ENCODE peak calls at places on chromosome 4, in four cellular contexts. E is astrocyte of the spinal cord, N is AG10803, C is fibroblast of lung. D is an unnamed sample.

GRCh38 chr4:164012396-164013027 is 518.0 kb downstream of the TMA16 start:
- DNase-seq in E (peak), N (no peak), C (peak), D (peak)

GRCh38 chr4:52588097-52588496 is 71.0 kb downstream of the USP46 start:
- DNase-seq in E (peak), N (peak), C (peak), D (peak)

GRCh38 chr4:1199556-1200331 is 27.4 kb upstream of the SPON2 start:
- DNase-seq in E (no peak), N (no peak), C (no peak), D (no peak)

GRCh38 chr4:139916041-139916440 is 237.9 kb downstream of the MAML3 start:
- DNase-seq in E (no peak), N (peak), C (no peak), D (no peak)

GRCh38 chr4:150367326-150367725 is 214.6 kb upstream of the MAB21L2 start:
- DNase-seq in E (no peak), N (no peak), C (no peak), D (no peak)

GRCh38 chr4:16461362-16461761 is 235.1 kb upstream of the TAPT1 start:
- DNase-seq in E (no peak), N (peak), C (no peak), D (no peak)

GRCh38 chr4:139921551-139922184 is 232.3 kb downstream of the MAML3 start:
- DNase-seq in E (no peak), N (no peak), C (no peak), D (no peak)

GRCh38 chr4:108766058-108766457 is 3.2 kb upstream of the ETNPPL start:
- DNase-seq in E (no peak), N (no peak), C (no peak), D (no peak)

GRCh38 chr4:164866817-164867490 is 10.0 kb upstream of the APELA start:
- DNase-seq in E (no peak), N (peak), C (no peak), D (no peak)

GRCh38 chr4:8709729-8710360 is 117.3 kb downstream of the CPZ start:
- DNase-seq in E (no peak), N (no peak), C (no peak), D (no peak)

GRCh38 chr4:184310171-184310567 is 92.5 kb upstream of the ENPP6 start:
- DNase-seq in E (no peak), N (no peak), C (no peak), D (no peak)

GRCh38 chr4:38856524-38857337 is at the start of gene TLR6:
- DNase-seq in E (peak), N (peak), C (peak), D (peak)
- TF ChIP-seq CTCF in E (peak), N (peak), C (peak), D (peak)

GRCh38 chr4:145056325-145057130 is 41.5 kb downstream of the ANAPC10 start:
- DNase-seq in E (no peak), N (no peak), C (no peak), D (no peak)

GRCh38 chr4:145061325-145061920 is 36.6 kb downstream of the ANAPC10 start:
- DNase-seq in E (peak), N (peak), C (peak), D (peak)

GRCh38 chr4:145058256-145058655 is 39.7 kb downstream of the ANAPC10 start:
- DNase-seq in E (no peak), N (no peak), C (no peak), D (no peak)

GRCh38 chr4:145055533-145056257 is 42.3 kb downstream of the ANAPC10 start:
- DNase-seq in E (no peak), N (no peak), C (no peak), D (no peak)
- TF ChIP-seq CTCF in E (no peak), N (no peak), C (no peak), D (no peak)

GRCh38 chr4:26086621-26087068 is 172.6 kb downstream of the SMIM20 start:
- DNase-seq in E (no peak), N (peak), C (no peak), D (no peak)

GRCh38 chr4:26085581-26085980 is 171.6 kb downstream of the SMIM20 start:
- DNase-seq in E (no peak), N (no peak), C (no peak), D (no peak)

GRCh38 chr4:26082565-26082964 is 168.5 kb downstream of the SMIM20 start:
- DNase-seq in E (no peak), N (no peak), C (no peak), D (no peak)

GRCh38 chr4:26083987-26084386 is 170.0 kb downstream of the SMIM20 start:
- DNase-seq in E (peak), N (peak), C (peak), D (peak)

DNA sequence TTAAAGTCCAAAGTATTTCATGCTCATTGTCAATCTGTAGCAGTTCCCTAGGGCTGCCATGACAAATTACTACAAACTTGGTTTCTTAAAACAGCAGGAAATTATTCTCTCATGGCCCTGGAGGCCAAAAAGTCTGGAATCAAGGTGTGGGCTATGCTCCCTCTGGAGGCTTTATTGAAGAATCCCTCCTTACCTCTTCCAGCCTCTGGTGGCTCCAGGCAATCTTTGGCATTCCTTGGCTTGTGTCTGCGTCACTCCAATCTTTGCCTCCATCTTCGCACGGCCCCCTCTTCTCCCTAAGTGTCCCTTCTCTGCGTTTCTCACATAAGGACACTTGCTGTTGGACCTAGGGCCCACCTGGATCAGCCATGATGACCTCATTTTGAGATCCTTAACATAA is 170.4 kb downstream of the SMIM20 start:
- DNase-seq in E (no peak), N (no peak), C (no peak), D (no peak)
- TF ChIP-seq CTCF in E (no peak), N (no peak), C (no peak), D (no peak)

GRCh38 chr4:112230879-112231778 is 458 bp upstream of the AP1AR start:
- DNase-seq in E (peak), N (peak), C (peak), D (peak)
- TF ChIP-seq CTCF in E (no peak), N (no peak), C (no peak), D (no peak)

GRCh38 chr4:147696866-147697265 is 12.9 kb upstream of the PRMT9 start:
- DNase-seq in E (no peak), N (no peak), C (no peak), D (no peak)

GRCh38 chr4:147689062-147689461 is 5.1 kb upstream of the PRMT9 start:
- DNase-seq in E (no peak), N (no peak), C (no peak), D (no peak)

GRCh38 chr4:147693202-147693601 is 9.2 kb upstream of the PRMT9 start:
- DNase-seq in E (no peak), N (no peak), C (no peak), D (no peak)

DNA sequence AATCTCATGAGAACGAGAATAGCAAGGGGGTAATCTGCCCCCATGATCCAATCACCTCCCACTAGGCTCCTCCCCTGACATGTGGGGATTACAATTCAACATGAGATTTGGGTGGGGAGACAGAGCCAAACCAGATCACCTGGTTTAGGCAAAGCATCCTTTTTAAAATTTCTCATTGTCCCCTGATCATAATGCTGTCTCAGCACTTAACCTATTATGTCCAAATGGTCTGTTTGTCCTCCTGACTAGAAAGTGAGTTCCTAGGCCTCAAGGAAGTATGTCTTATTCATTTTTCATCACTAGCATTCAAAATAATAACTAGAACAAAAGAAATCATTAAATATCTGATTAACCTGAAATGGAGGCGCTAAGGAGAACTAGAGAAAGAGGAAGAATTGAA is 7.9 kb upstream of the PRMT9 start:
- DNase-seq in E (no peak), N (no peak), C (no peak), D (no peak)
- TF ChIP-seq CTCF in E (no peak), N (no peak), C (no peak), D (no peak)

GRCh38 chr4:24686866-24687672 is 102.7 kb upstream of the DHX15 start:
- DNase-seq in E (no peak), N (peak), C (peak), D (peak)
- TF ChIP-seq CTCF in E (peak), N (peak), C (peak), D (peak)